ENCODE peak calls at places on chromosome 4, in eight cellular contexts. J is EH; G is ELF-1; A is NB4; V is C1 segment of cervical spinal cord; S is iris pigment epithelial cell; Z is AG04450; P is activated CD8-positive, alpha-beta memory T cell treated with anti-CD3 and anti-CD28 coated beads for 48 hours. Q is an unnamed sample.

GRCh38 chr4:88742561-88742960 is 44.9 kb upstream of the NAP1L5 start:
- DNase-seq in G (no peak), S (peak), A (peak), J (peak), Z (no peak), V (no peak), P (no peak), Q (no peak)

GRCh38 chr4:161714022-161714751 is 449.6 kb downstream of the FSTL5 start:
- DNase-seq in S (peak), G (no peak), Z (peak), V (no peak), P (no peak), A (no peak), J (peak), Q (peak)

GRCh38 chr4:52126946-52127345 is 75.8 kb downstream of the SPATA18 start:
- DNase-seq in P (no peak), S (no peak), J (peak), Z (no peak), G (peak), A (no peak), V (no peak), Q (no peak)

GRCh38 chr4:85496933-85497332 is 22.0 kb downstream of the ARHGAP24 start:
- DNase-seq in S (peak), J (peak), Z (no peak), A (no peak), G (no peak), P (no peak), V (no peak), Q (no peak)

GRCh38 chr4:11632015-11632414 is 203.3 kb upstream of the HS3ST1 start:
- DNase-seq in S (peak), A (no peak), G (no peak), P (no peak), J (no peak), V (no peak), Z (no peak), Q (no peak)

GRCh38 chr4:13766722-13767495 is 139.4 kb upstream of the BOD1L1 start:
- DNase-seq in P (no peak), A (no peak), Z (no peak), S (no peak), V (no peak), J (no peak), G (no peak), Q (no peak)

GRCh38 chr4:25621027-25621930 is 34.4 kb upstream of the SLC34A2 start:
- DNase-seq in J (no peak), Z (no peak), S (no peak), A (no peak), P (no peak), V (no peak), G (no peak), Q (no peak)

GRCh38 chr4:27005512-27006246 is 145.0 kb downstream of the STIM2 start:
- DNase-seq in Z (no peak), V (no peak), P (no peak), J (peak), S (peak), G (no peak), A (no peak), Q (no peak)

Q was measured in globus pallidus.